ENCODE peak calls at places on chromosomes 7 and 10, in four cellular contexts. Q is AG08395, K is activated T-cell treated with anti-CD3 and anti-CD28 coated beads for 1 hour, C is GM12865. E is an unnamed sample.

GRCh38 chr7:74569501-74570075 is 87.9 kb upstream of the GTF2I start:
- DNase-seq in C (no peak), K (no peak), Q (no peak), E (no peak)

GRCh38 chr7:44639701-44640321 is 33.4 kb downstream of the OGDH start:
- DNase-seq in C (no peak), K (no peak), Q (peak), E (peak)

GRCh38 chr7:25985196-25985595 is 166.8 kb upstream of the NFE2L3 start:
- DNase-seq in C (no peak), Q (no peak), K (no peak), E (no peak)

GRCh38 chr7:47404005-47404404 is 177.9 kb downstream of the TNS3 start:
- DNase-seq in Q (no peak), K (no peak), C (no peak), E (no peak)

GRCh38 chr7:96973986-96974385 is 31.4 kb upstream of the DLX6 start:
- DNase-seq in C (no peak), K (no peak), Q (no peak), E (peak)

GRCh38 chr7:89549768-89550167 is 604.5 kb upstream of the STEAP1 start:
- DNase-seq in Q (no peak), K (no peak), C (no peak), E (no peak)

GRCh38 chr7:70710011-70710480 is 421.9 kb upstream of the GALNT17 start:
- DNase-seq in C (peak), K (no peak), Q (peak), E (peak)

GRCh38 chr7:132116369-132116768 is 459.9 kb downstream of the PLXNA4 start:
- DNase-seq in Q (peak), K (no peak), C (no peak), E (no peak)

GRCh38 chr10:114708717-114709352 is 50.8 kb upstream of the ABLIM1 start:
- DNase-seq in C (no peak), Q (peak), K (no peak), E (no peak)

GRCh38 chr7:18086165-18087030 is 58.8 kb upstream of the PRPS1L1 start:
- DNase-seq in K (no peak), C (peak), Q (peak), E (peak)

GRCh38 chr7:6653101-6653995 is 16.2 kb downstream of the ZNF316 start:
- DNase-seq in Q (no peak), C (no peak), K (no peak), E (peak)

GRCh38 chr10:71773221-71773971 is at the start of gene VSIR:
- DNase-seq in Q (peak), C (peak), K (peak), E (peak)

GRCh38 chr7:32587431-32587948 is 92.2 kb downstream of the AVL9 start:
- DNase-seq in C (no peak), Q (peak), K (no peak), E (peak)

GRCh38 chr10:6383099-6383812 is 180.5 kb downstream of the PFKFB3 start:
- DNase-seq in Q (peak), C (no peak), K (no peak), E (peak)

GRCh38 chr7:38858281-38858884 is 50.6 kb downstream of the VPS41 start:
- DNase-seq in K (no peak), Q (peak), C (no peak), E (peak)

GRCh38 chr7:45662540-45663166 is 88.5 kb downstream of the ADCY1 start:
- DNase-seq in Q (no peak), K (no peak), C (no peak), E (no peak)

GRCh38 chr7:157819517-157819807 is 482.7 kb downstream of the DNAJB6 start:
- DNase-seq in K (no peak), C (no peak), Q (no peak), E (no peak)

GRCh38 chr7:129864042-129864441 is 88.7 kb downstream of the UBE2H start:
- DNase-seq in C (no peak), K (no peak), Q (peak), E (peak)

GRCh38 chr10:126387041-126387908 is 1.0 kb downstream of the ADAM12 start:
- DNase-seq in Q (peak), K (peak), C (no peak), E (peak)

GRCh38 chr10:108465871-108466641 is 1301.5 kb upstream of the SORCS1 start:
- DNase-seq in C (no peak), K (no peak), Q (peak), E (peak)

GRCh38 chr7:91541641-91542040 is 277.4 kb downstream of the FZD1 start:
- DNase-seq in Q (no peak), K (no peak), C (no peak), E (no peak)

GRCh38 chr7:30427296-30428080 is 51.1 kb downstream of the NOD1 start:
- DNase-seq in K (no peak), C (no peak), Q (no peak), E (no peak)

GRCh38 chr10:108358912-108359311 is 1194.4 kb upstream of the SORCS1 start:
- DNase-seq in Q (peak), C (peak), K (no peak), E (peak)

GRCh38 chr10:96642973-96643372 is 56.2 kb upstream of the TM9SF3 start:
- DNase-seq in Q (peak), K (peak), C (peak), E (peak)

GRCh38 chr10:75401569-75402485 is at the start of gene ZNF503:
- DNase-seq in K (no peak), C (peak), Q (peak), E (peak)

GRCh38 chr7:103715376-103716110 is 269.5 kb upstream of the SLC26A5 start:
- DNase-seq in C (no peak), Q (no peak), K (no peak), E (no peak)

GRCh38 chr7:113134025-113134424 is 15.7 kb upstream of the SMIM30 start:
- DNase-seq in K (no peak), C (no peak), Q (no peak), E (no peak)

GRCh38 chr10:100347568-100348195 is 649 bp downstream of the SCD start:
- DNase-seq in Q (no peak), K (no peak), C (no peak), E (peak)

GRCh38 chr10:119494224-119495060 is 48.1 kb downstream of the RGS10 start:
- DNase-seq in Q (peak), C (no peak), K (no peak), E (peak)

GRCh38 chr10:102418612-102419560 is at the start of gene PSD:
- DNase-seq in K (no peak), C (no peak), Q (no peak), E (no peak)

GRCh38 chr7:97024209-97025129 is at the start of gene DLX5:
- DNase-seq in C (no peak), K (no peak), Q (peak), E (peak)

GRCh38 chr7:1355568-1356340 is 103.5 kb downstream of the MICALL2 start:
- DNase-seq in K (no peak), Q (no peak), C (no peak), E (no peak)

GRCh38 chr10:95305606-95306385 is 15.0 kb upstream of the PDLIM1 start:
- DNase-seq in Q (no peak), K (no peak), C (no peak), E (no peak)

GRCh38 chr10:129532838-129533237 is 65.8 kb downstream of the MGMT start:
- DNase-seq in C (no peak), K (no peak), Q (no peak), E (no peak)

GRCh38 chr10:79335094-79335469 is 12.2 kb upstream of the PPIF start:
- DNase-seq in Q (no peak), K (no peak), C (no peak), E (no peak)

GRCh38 chr10:16494174-16494573 is 27.5 kb downstream of the C1QL3 start:
- DNase-seq in K (no peak), C (no peak), Q (no peak), E (no peak)

GRCh38 chr10:80455461-80456345 is 1.6 kb downstream of the TSPAN14 start:
- DNase-seq in K (no peak), C (peak), Q (no peak), E (no peak)

GRCh38 chr7:105439174-105439893 is 50.6 kb upstream of the SRPK2 start:
- DNase-seq in Q (peak), C (no peak), K (no peak), E (peak)

GRCh38 chr10:119441151-119441821 is 101.2 kb downstream of the RGS10 start:
- DNase-seq in Q (peak), K (no peak), C (no peak), E (peak)

E was measured in AG20443.